ENCODE peak calls at places on chromosome 22, in eight cellular contexts. U is CD4-positive, CD25-positive, alpha-beta regulatory T cell; N is activated CD8-positive, alpha-beta memory T cell treated with anti-CD3 and anti-CD28 coated beads for 24 hours; W is stimulated activated CD4-positive, alpha-beta T cell treated with anti-CD3 and anti-CD28 coated beads, Interleukin-1b, Interleukin-23, amount 100 ng/mL, for 48 hours; M is stimulated activated CD8-positive, alpha-beta memory T cell treated with anti-CD3 and anti-CD28 coated beads, Interleukin-15, amount 100 ng/mL, for 1 hour; F is NCI-H1417 treated with DMSO at 0.1 percent for 48 hours; E is PC-3; Q is M059J. O is an unnamed sample.

GRCh38 chr22:37623075-37624016 is 14.7 kb downstream of the GGA1 start:
- DNase-seq in M (peak), N (peak), W (peak), Q (no peak), U (peak), E (peak), F (no peak), O (peak)

GRCh38 chr22:46487318-46487717 is 50.1 kb downstream of the CELSR1 start:
- DNase-seq in F (no peak), U (no peak), E (no peak), W (no peak), M (no peak), Q (no peak), N (no peak), O (no peak)

GRCh38 chr22:24841261-24841660 is 35.2 kb downstream of the SGSM1 start:
- DNase-seq in N (no peak), F (no peak), E (no peak), W (no peak), M (no peak), U (no peak), Q (no peak), O (no peak)

GRCh38 chr22:27754247-27754887 is 47.2 kb downstream of the MN1 start:
- DNase-seq in N (no peak), Q (no peak), M (no peak), U (no peak), W (no peak), F (no peak), E (no peak), O (peak)

GRCh38 chr22:49789289-49790141 is 38.2 kb downstream of the BRD1 start:
- DNase-seq in N (no peak), Q (no peak), U (no peak), F (no peak), E (no peak), W (peak), M (no peak), O (no peak)

GRCh38 chr22:23245045-23245798 is 64.9 kb downstream of the BCR start:
- DNase-seq in E (no peak), Q (peak), U (no peak), F (no peak), W (no peak), M (no peak), N (no peak), O (no peak)

GRCh38 chr22:18096823-18097222 is 13.8 kb upstream of the TUBA8 start:
- DNase-seq in Q (no peak), U (no peak), M (no peak), E (no peak), N (no peak), W (peak), F (no peak), O (no peak)

GRCh38 chr22:31332886-31333285 is 13.3 kb downstream of the PATZ1 start:
- DNase-seq in U (no peak), E (peak), N (no peak), M (no peak), W (no peak), Q (no peak), F (no peak), O (no peak)

GRCh38 chr22:48539261-48539660 is 1288.4 kb downstream of the BRD1 start:
- DNase-seq in Q (no peak), M (no peak), E (no peak), N (no peak), W (no peak), F (no peak), U (no peak), O (no peak)

GRCh38 chr22:19448739-19449421 is 1.4 kb upstream of the C22orf39 start:
- DNase-seq in U (no peak), E (no peak), M (no peak), F (no peak), N (no peak), Q (no peak), W (peak), O (no peak)

GRCh38 chr22:41907436-41908401 is 7.2 kb downstream of the SHISA8 start:
- DNase-seq in U (no peak), Q (peak), F (no peak), W (no peak), N (no peak), M (no peak), E (no peak), O (no peak)

GRCh38 chr22:49017769-49018330 is 809.8 kb downstream of the BRD1 start:
- DNase-seq in U (no peak), M (no peak), N (peak), E (no peak), Q (no peak), F (no peak), W (no peak), O (no peak)

GRCh38 chr22:45564349-45565030 is 61.8 kb downstream of the FBLN1 start:
- DNase-seq in N (no peak), E (no peak), W (no peak), U (no peak), F (no peak), M (no peak), Q (no peak), O (no peak)

GRCh38 chr22:24994070-24994763 is 41.7 kb downstream of the KIAA1671 start:
- DNase-seq in N (no peak), U (no peak), E (peak), F (no peak), Q (peak), M (no peak), W (peak), O (peak)

GRCh38 chr22:46674906-46675305 is 54.7 kb downstream of the GRAMD4 start:
- DNase-seq in U (no peak), E (no peak), W (peak), Q (no peak), M (no peak), N (no peak), F (no peak), O (no peak)

GRCh38 chr22:23282089-23282501 is 101.8 kb downstream of the BCR start:
- DNase-seq in U (no peak), M (no peak), Q (peak), E (peak), W (no peak), N (no peak), F (no peak), O (peak)

GRCh38 chr22:42229455-42230149 is 40.9 kb downstream of the TCF20 start:
- DNase-seq in Q (no peak), U (no peak), F (no peak), E (no peak), W (no peak), M (no peak), N (peak), O (no peak)

GRCh38 chr22:35777335-35777975 is 59.8 kb downstream of the APOL5 start:
- DNase-seq in W (no peak), F (no peak), Q (peak), N (no peak), U (no peak), E (peak), M (no peak), O (no peak)

GRCh38 chr22:41899992-41900651 is 14.8 kb downstream of the SHISA8 start:
- DNase-seq in W (no peak), M (no peak), Q (no peak), F (no peak), U (no peak), E (no peak), N (no peak), O (no peak)

GRCh38 chr22:45892681-45893461 is 84.1 kb downstream of the WNT7B start:
- DNase-seq in E (no peak), F (no peak), U (no peak), Q (no peak), N (no peak), W (no peak), M (no peak), O (no peak)

GRCh38 chr22:42326301-42326700 is 55.8 kb upstream of the TCF20 start:
- DNase-seq in E (no peak), U (no peak), M (no peak), N (no peak), F (no peak), W (no peak), Q (no peak), O (no peak)

GRCh38 chr22:47157486-47158270 is 395.2 kb downstream of the TBC1D22A start:
- DNase-seq in U (no peak), W (no peak), N (no peak), Q (no peak), M (no peak), E (no peak), F (no peak), O (no peak)

GRCh38 chr22:38736257-38736570 is 19.6 kb downstream of the SUN2 start:
- DNase-seq in F (no peak), Q (no peak), W (no peak), U (no peak), E (no peak), M (no peak), N (no peak), O (no peak)

GRCh38 chr22:22928666-22929380 is 41.2 kb downstream of the IGLL5 start:
- DNase-seq in F (no peak), N (no peak), M (no peak), W (peak), E (peak), U (no peak), Q (peak), O (no peak)

GRCh38 chr22:19811811-19812771 is 42.6 kb downstream of the GNB1L start:
- DNase-seq in W (no peak), E (no peak), M (no peak), N (peak), F (no peak), Q (no peak), U (no peak), O (no peak)